ENCODE peak calls at places on chromosomes 1 and 21, in seven cellular contexts. One of them, this sample, is unnamed.

GRCh38 chr1:34361781-34362357 is 185.2 kb downstream of the C1orf94 start:
- DNase-seq in A549: no peak
- DNase-seq in PC-9: no peak
- DNase-seq in foreskin fibroblast: no peak
- DNase-seq in psoas muscle: no peak
- DNase-seq in IMR-90: no peak
- DNase-seq in omental fat pad: no peak
- DNase-seq in this sample: no peak

GRCh38 chr1:88514544-88514943 is 169.5 kb upstream of the PKN2 start:
- DNase-seq in A549: no peak
- DNase-seq in PC-9: no peak
- DNase-seq in foreskin fibroblast: no peak
- DNase-seq in psoas muscle: no peak
- DNase-seq in IMR-90: no peak
- DNase-seq in omental fat pad: no peak
- DNase-seq in this sample: no peak

GRCh38 chr1:47572731-47573505 is 135.1 kb downstream of the FOXD2 start:
- DNase-seq in A549: no peak
- DNase-seq in PC-9: no peak
- DNase-seq in foreskin fibroblast: no peak
- DNase-seq in psoas muscle: no peak
- DNase-seq in IMR-90: no peak
- DNase-seq in omental fat pad: no peak
- DNase-seq in this sample: no peak

GRCh38 chr1:53286950-53287349 is 40.9 kb downstream of the LRP8 start:
- DNase-seq in A549: no peak
- DNase-seq in PC-9: no peak
- DNase-seq in foreskin fibroblast: no peak
- DNase-seq in psoas muscle: no peak
- DNase-seq in IMR-90: no peak
- DNase-seq in omental fat pad: no peak
- DNase-seq in this sample: no peak

GRCh38 chr1:77027916-77028315 is 160.6 kb downstream of the ST6GALNAC5 start:
- DNase-seq in A549: no peak
- DNase-seq in PC-9: no peak
- DNase-seq in foreskin fibroblast: no peak
- DNase-seq in psoas muscle: no peak
- DNase-seq in IMR-90: no peak
- DNase-seq in omental fat pad: no peak
- DNase-seq in this sample: no peak

GRCh38 chr21:28311776-28312175 is 680.9 kb downstream of the LTN1 start:
- DNase-seq in A549: no peak
- DNase-seq in PC-9: no peak
- DNase-seq in foreskin fibroblast: no peak
- DNase-seq in psoas muscle: no peak
- DNase-seq in IMR-90: no peak
- DNase-seq in omental fat pad: no peak
- DNase-seq in this sample: no peak

GRCh38 chr1:62593825-62594394 is 3.4 kb upstream of the ANGPTL3 start:
- DNase-seq in A549: no peak
- DNase-seq in PC-9: no peak
- DNase-seq in foreskin fibroblast: no peak
- DNase-seq in psoas muscle: no peak
- DNase-seq in IMR-90: peak
- DNase-seq in omental fat pad: no peak
- DNase-seq in this sample: no peak

GRCh38 chr1:76240321-76240720 is 165.8 kb downstream of the ST6GALNAC3 start:
- DNase-seq in A549: no peak
- DNase-seq in PC-9: no peak
- DNase-seq in foreskin fibroblast: no peak
- DNase-seq in psoas muscle: no peak
- DNase-seq in IMR-90: no peak
- DNase-seq in omental fat pad: no peak
- DNase-seq in this sample: no peak

GRCh38 chr21:17829472-17829871 is 10.3 kb upstream of the C21orf91 start:
- DNase-seq in A549: no peak
- DNase-seq in PC-9: no peak
- DNase-seq in foreskin fibroblast: peak
- DNase-seq in psoas muscle: no peak
- DNase-seq in IMR-90: peak
- DNase-seq in omental fat pad: no peak
- DNase-seq in this sample: no peak

GRCh38 chr21:42102946-42103345 is 31.8 kb downstream of the UMODL1 start:
- DNase-seq in A549: no peak
- DNase-seq in PC-9: no peak
- DNase-seq in foreskin fibroblast: no peak
- DNase-seq in psoas muscle: no peak
- DNase-seq in IMR-90: no peak
- DNase-seq in omental fat pad: no peak
- DNase-seq in this sample: no peak

GRCh38 chr1:208497866-208498541 is 253.8 kb upstream of the PLXNA2 start:
- DNase-seq in A549: no peak
- DNase-seq in PC-9: no peak
- DNase-seq in foreskin fibroblast: no peak
- DNase-seq in psoas muscle: no peak
- DNase-seq in IMR-90: no peak
- DNase-seq in omental fat pad: no peak
- DNase-seq in this sample: no peak

GRCh38 chr21:37028579-37028978 is 22.1 kb downstream of the RIPPLY3 start:
- DNase-seq in A549: no peak
- DNase-seq in PC-9: no peak
- DNase-seq in foreskin fibroblast: peak
- DNase-seq in psoas muscle: no peak
- DNase-seq in IMR-90: no peak
- DNase-seq in omental fat pad: no peak
- DNase-seq in this sample: no peak

GRCh38 chr1:174938306-174939000 is 61.3 kb upstream of the CACYBP start:
- DNase-seq in A549: no peak
- DNase-seq in PC-9: no peak
- DNase-seq in foreskin fibroblast: no peak
- DNase-seq in psoas muscle: no peak
- DNase-seq in IMR-90: no peak
- DNase-seq in omental fat pad: no peak
- DNase-seq in this sample: no peak

GRCh38 chr1:10736623-10737267 is 59.7 kb downstream of the CASZ1 start:
- DNase-seq in A549: no peak
- DNase-seq in PC-9: no peak
- DNase-seq in foreskin fibroblast: no peak
- DNase-seq in psoas muscle: no peak
- DNase-seq in IMR-90: no peak
- DNase-seq in omental fat pad: no peak
- DNase-seq in this sample: no peak

GRCh38 chr21:42195378-42196031 is 23.4 kb upstream of the ABCG1 start:
- DNase-seq in A549: no peak
- DNase-seq in PC-9: no peak
- DNase-seq in foreskin fibroblast: peak
- DNase-seq in psoas muscle: peak
- DNase-seq in IMR-90: peak
- DNase-seq in omental fat pad: no peak
- DNase-seq in this sample: no peak

GRCh38 chr1:28895896-28896608 is 18.3 kb upstream of the EPB41 start:
- DNase-seq in A549: no peak
- DNase-seq in PC-9: no peak
- DNase-seq in foreskin fibroblast: peak
- DNase-seq in psoas muscle: no peak
- DNase-seq in IMR-90: peak
- DNase-seq in omental fat pad: no peak
- DNase-seq in this sample: no peak

GRCh38 chr1:27584453-27584852 is 19.5 kb downstream of the AHDC1 start:
- DNase-seq in A549: no peak
- DNase-seq in PC-9: no peak
- DNase-seq in foreskin fibroblast: no peak
- DNase-seq in psoas muscle: no peak
- DNase-seq in IMR-90: no peak
- DNase-seq in omental fat pad: no peak
- DNase-seq in this sample: no peak

GRCh38 chr1:17437260-17438175 is 2.0 kb downstream of the RCC2 start:
- DNase-seq in A549: no peak
- DNase-seq in PC-9: no peak
- DNase-seq in foreskin fibroblast: peak
- DNase-seq in psoas muscle: peak
- DNase-seq in IMR-90: peak
- DNase-seq in omental fat pad: no peak
- DNase-seq in this sample: peak

GRCh38 chr1:41780916-41781315 is 137.8 kb downstream of the HIVEP3 start:
- DNase-seq in A549: no peak
- DNase-seq in PC-9: no peak
- DNase-seq in foreskin fibroblast: no peak
- DNase-seq in psoas muscle: no peak
- DNase-seq in IMR-90: no peak
- DNase-seq in omental fat pad: no peak
- DNase-seq in this sample: no peak

GRCh38 chr21:15197696-15198095 is 132.9 kb upstream of the NRIP1 start:
- DNase-seq in A549: no peak
- DNase-seq in PC-9: no peak
- DNase-seq in foreskin fibroblast: no peak
- DNase-seq in psoas muscle: no peak
- DNase-seq in IMR-90: no peak
- DNase-seq in omental fat pad: no peak
- DNase-seq in this sample: no peak

GRCh38 chr1:234782057-234782800 is 172.3 kb upstream of the IRF2BP2 start:
- DNase-seq in A549: no peak
- DNase-seq in PC-9: no peak
- DNase-seq in foreskin fibroblast: peak
- DNase-seq in psoas muscle: no peak
- DNase-seq in IMR-90: peak
- DNase-seq in omental fat pad: no peak
- DNase-seq in this sample: no peak

GRCh38 chr1:221457706-221458429 is 284.0 kb downstream of the DUSP10 start:
- DNase-seq in A549: no peak
- DNase-seq in PC-9: no peak
- DNase-seq in foreskin fibroblast: peak
- DNase-seq in psoas muscle: no peak
- DNase-seq in IMR-90: peak
- DNase-seq in omental fat pad: no peak
- DNase-seq in this sample: no peak

GRCh38 chr1:227786673-227787512 is 28.6 kb upstream of the PRSS38 start:
- DNase-seq in A549: no peak
- DNase-seq in PC-9: no peak
- DNase-seq in foreskin fibroblast: no peak
- DNase-seq in psoas muscle: peak
- DNase-seq in IMR-90: no peak
- DNase-seq in omental fat pad: peak
- DNase-seq in this sample: no peak

GRCh38 chr1:151356668-151357067 is 9.6 kb upstream of the RFX5 start:
- DNase-seq in A549: no peak
- DNase-seq in PC-9: no peak
- DNase-seq in foreskin fibroblast: no peak
- DNase-seq in psoas muscle: no peak
- DNase-seq in IMR-90: no peak
- DNase-seq in omental fat pad: no peak
- DNase-seq in this sample: no peak

GRCh38 chr21:33980276-33980916 is 64.8 kb upstream of the ATP5PO start:
- DNase-seq in A549: no peak
- DNase-seq in PC-9: no peak
- DNase-seq in foreskin fibroblast: no peak
- DNase-seq in psoas muscle: no peak
- DNase-seq in IMR-90: no peak
- DNase-seq in omental fat pad: no peak
- DNase-seq in this sample: no peak

GRCh38 chr1:223233019-223233409 is 90.0 kb upstream of the TLR5 start:
- DNase-seq in A549: no peak
- DNase-seq in PC-9: no peak
- DNase-seq in foreskin fibroblast: no peak
- DNase-seq in psoas muscle: no peak
- DNase-seq in IMR-90: no peak
- DNase-seq in omental fat pad: no peak
- DNase-seq in this sample: no peak

GRCh38 chr1:223233410-223234163 is 90.5 kb upstream of the TLR5 start:
- DNase-seq in A549: peak
- DNase-seq in PC-9: peak
- DNase-seq in foreskin fibroblast: peak
- DNase-seq in psoas muscle: no peak
- DNase-seq in IMR-90: peak
- DNase-seq in omental fat pad: no peak
- DNase-seq in this sample: no peak

GRCh38 chr1:223235091-223235490 is 92.0 kb upstream of the TLR5 start:
- DNase-seq in A549: no peak
- DNase-seq in PC-9: no peak
- DNase-seq in foreskin fibroblast: no peak
- DNase-seq in psoas muscle: no peak
- DNase-seq in IMR-90: no peak
- DNase-seq in omental fat pad: no peak
- DNase-seq in this sample: no peak

GRCh38 chr1:223234534-223234933 is 91.5 kb upstream of the TLR5 start:
- DNase-seq in A549: no peak
- DNase-seq in PC-9: no peak
- DNase-seq in foreskin fibroblast: no peak
- DNase-seq in psoas muscle: no peak
- DNase-seq in IMR-90: no peak
- DNase-seq in omental fat pad: no peak
- DNase-seq in this sample: no peak

DNA sequence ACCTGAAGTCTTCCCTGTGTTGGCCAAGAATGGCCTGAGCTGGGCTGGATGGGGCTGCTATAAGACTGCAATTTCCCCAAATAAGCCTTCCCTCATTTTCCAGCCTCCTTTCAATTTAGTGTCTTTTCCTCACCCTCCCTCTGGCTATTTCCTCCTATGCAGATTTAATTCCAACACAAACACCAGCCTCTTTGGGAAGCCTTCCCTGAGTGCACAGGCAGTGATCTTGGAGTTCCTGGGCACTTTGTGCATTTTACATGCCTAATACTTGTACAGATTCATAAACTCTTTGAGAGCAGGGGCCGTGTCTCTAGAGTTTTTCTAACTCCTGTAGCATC is 91.1 kb upstream of the TLR5 start:
- DNase-seq in A549: no peak
- DNase-seq in PC-9: no peak
- DNase-seq in foreskin fibroblast: no peak
- DNase-seq in psoas muscle: no peak
- DNase-seq in IMR-90: no peak
- DNase-seq in omental fat pad: no peak
- DNase-seq in this sample: no peak
- TF ChIP-seq CTCF in A549: no peak
- TF ChIP-seq CTCF in PC-9: no peak
- TF ChIP-seq CTCF in foreskin fibroblast: no peak
- TF ChIP-seq CTCF in psoas muscle: no peak
- TF ChIP-seq CTCF in IMR-90: no peak
- TF ChIP-seq CTCF in omental fat pad: no peak
- TF ChIP-seq CTCF in this sample: no peak

GRCh38 chr1:111052246-111052645 is 87.6 kb downstream of the DRAM2 start:
- DNase-seq in A549: no peak
- DNase-seq in PC-9: peak
- DNase-seq in foreskin fibroblast: no peak
- DNase-seq in psoas muscle: no peak
- DNase-seq in IMR-90: peak
- DNase-seq in omental fat pad: no peak
- DNase-seq in this sample: no peak
- TF ChIP-seq CTCF in A549: no peak
- TF ChIP-seq CTCF in PC-9: no peak
- TF ChIP-seq CTCF in foreskin fibroblast: no peak
- TF ChIP-seq CTCF in psoas muscle: no peak
- TF ChIP-seq CTCF in IMR-90: no peak
- TF ChIP-seq CTCF in omental fat pad: no peak
- TF ChIP-seq CTCF in this sample: no peak

GRCh38 chr1:14435368-14436023 is 163.0 kb upstream of the KAZN start:
- DNase-seq in A549: peak
- DNase-seq in PC-9: no peak
- DNase-seq in foreskin fibroblast: no peak
- DNase-seq in psoas muscle: no peak
- DNase-seq in IMR-90: no peak
- DNase-seq in omental fat pad: no peak
- DNase-seq in this sample: no peak
- TF ChIP-seq CTCF in A549: no peak
- TF ChIP-seq CTCF in PC-9: peak
- TF ChIP-seq CTCF in foreskin fibroblast: no peak
- TF ChIP-seq CTCF in psoas muscle: no peak
- TF ChIP-seq CTCF in IMR-90: no peak
- TF ChIP-seq CTCF in omental fat pad: no peak
- TF ChIP-seq CTCF in this sample: no peak

GRCh38 chr1:206907304-206907991 is 10.2 kb downstream of the IL24 start:
- DNase-seq in A549: peak
- DNase-seq in PC-9: no peak
- DNase-seq in foreskin fibroblast: no peak
- DNase-seq in psoas muscle: peak
- DNase-seq in IMR-90: no peak
- DNase-seq in omental fat pad: no peak
- DNase-seq in this sample: no peak
- TF ChIP-seq CTCF in A549: peak
- TF ChIP-seq CTCF in PC-9: peak
- TF ChIP-seq CTCF in foreskin fibroblast: no peak
- TF ChIP-seq CTCF in psoas muscle: no peak
- TF ChIP-seq CTCF in IMR-90: peak
- TF ChIP-seq CTCF in omental fat pad: no peak
- TF ChIP-seq CTCF in this sample: no peak

This sample was measured in activated B cell treated with CpG ODN at 0.5 μM for 24 hours.